ENCODE peak calls at places on chromosomes 4 and X, in seven cellular contexts. Q is IMR-90, B is osteoblast, U is GM12865, R is A549, I is neural progenitor cell, N is transverse colon. O is an unnamed sample.

GRCh38 chr4:75344915-75345314 is 169.3 kb downstream of the RCHY1 start:
- DNase-seq in Q (peak), B (no peak), U (no peak), R (peak), I (no peak), N (no peak), O (no peak)

GRCh38 chr4:5804656-5805055 is 88.2 kb downstream of the CRMP1 start:
- DNase-seq in Q (no peak), B (peak), U (no peak), R (no peak), I (no peak), N (no peak), O (no peak)

GRCh38 chrX:24464498-24464835 is 619 bp upstream of the PDK3 start:
- DNase-seq in Q (no peak), B (no peak), U (no peak), R (no peak), I (no peak), N (no peak), O (no peak)

GRCh38 chr4:176792348-176793059 is at the start of gene VEGFC:
- DNase-seq in Q (peak), B (peak), U (peak), R (peak), I (peak), N (peak), O (peak)

GRCh38 chr4:76955187-76955586 is 5.6 kb downstream of the SEPTIN11 start:
- DNase-seq in Q (peak), B (no peak), U (no peak), R (no peak), I (no peak), N (no peak), O (no peak)

GRCh38 chrX:136496359-136496767 is 1.0 kb upstream of the HTATSF1 start:
- DNase-seq in Q (no peak), B (peak), U (no peak), R (no peak), I (no peak), N (no peak), O (no peak)

GRCh38 chr4:94540476-94540875 is 88.7 kb downstream of the PDLIM5 start:
- DNase-seq in Q (no peak), B (no peak), U (no peak), R (no peak), I (no peak), N (no peak), O (no peak)

GRCh38 chr4:1683903-1684755 is at the start of gene FAM53A:
- DNase-seq in Q (peak), B (peak), U (peak), R (peak), I (peak), N (peak), O (peak)

GRCh38 chr4:95193391-95194224 is 355.2 kb downstream of the UNC5C start:
- DNase-seq in Q (no peak), B (no peak), U (no peak), R (no peak), I (no peak), N (no peak), O (no peak)

GRCh38 chr4:128512767-128513322 is 225.2 kb upstream of the PGRMC2 start:
- DNase-seq in Q (no peak), B (no peak), U (no peak), R (no peak), I (no peak), N (no peak), O (no peak)

GRCh38 chr4:38128478-38129451 is 168.6 kb downstream of the PTTG2 start:
- DNase-seq in Q (peak), B (no peak), U (peak), R (peak), I (peak), N (peak), O (no peak)

GRCh38 chr4:105624530-105624929 is 72.1 kb downstream of the ARHGEF38 start:
- DNase-seq in Q (peak), B (peak), U (no peak), R (no peak), I (no peak), N (no peak), O (no peak)

GRCh38 chr4:56633486-56633885 is 47.6 kb downstream of the HOPX start:
- DNase-seq in Q (no peak), B (no peak), U (no peak), R (no peak), I (no peak), N (no peak), O (no peak)

GRCh38 chr4:107757860-107758476 is 37.9 kb upstream of the PAPSS1 start:
- DNase-seq in Q (peak), B (peak), U (peak), R (peak), I (peak), N (no peak), O (no peak)

GRCh38 chrX:7841084-7841805 is 1.7 kb upstream of the VCX start:
- DNase-seq in Q (no peak), B (no peak), U (no peak), R (no peak), I (no peak), N (no peak), O (no peak)

GRCh38 chr4:16607693-16608092 is 290.8 kb downstream of the LDB2 start:
- DNase-seq in Q (no peak), B (no peak), U (peak), R (no peak), I (no peak), N (no peak), O (no peak)
- TF ChIP-seq CTCF in Q (no peak), B (no peak), U (no peak), R (no peak), I (no peak), N (no peak), O (no peak)

DNA sequence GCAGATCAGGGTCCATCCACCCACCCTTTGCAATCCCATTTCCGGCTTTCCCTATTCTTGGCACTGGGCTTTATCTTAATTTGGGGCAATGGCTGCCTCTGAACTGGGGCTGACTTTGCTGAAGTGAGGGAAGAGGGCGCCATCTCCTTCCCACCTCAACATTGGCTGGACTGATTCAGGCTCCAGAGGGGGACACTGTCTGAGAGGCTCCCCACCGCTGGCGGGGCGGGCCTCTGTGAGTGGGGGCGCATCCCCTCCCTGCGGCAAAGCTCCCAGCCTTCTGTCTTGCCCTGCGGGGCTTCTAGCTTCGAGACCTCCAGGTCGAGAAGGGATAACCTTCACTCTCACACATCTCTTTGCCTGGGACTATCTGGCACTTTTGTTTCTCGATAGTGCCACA is 85.8 kb downstream of the PHKA2 start:
- DNase-seq in Q (no peak), B (peak), U (no peak), R (no peak), I (no peak), N (no peak), O (no peak)
- TF ChIP-seq CTCF in Q (no peak), B (no peak), U (no peak), R (no peak), I (no peak), N (no peak), O (no peak)

GRCh38 chr4:42768125-42768748 is 111.3 kb upstream of the ATP8A1 start:
- DNase-seq in Q (no peak), B (no peak), U (peak), R (no peak), I (peak), N (peak), O (no peak)
- TF ChIP-seq CTCF in Q (no peak), B (no peak), U (peak), R (no peak), I (peak), N (no peak), O (no peak)

GRCh38 chr4:140116442-140117104 is 37.4 kb downstream of the MAML3 start:
- DNase-seq in Q (peak), B (no peak), U (no peak), R (peak), I (no peak), N (no peak), O (no peak)
- TF ChIP-seq CTCF in Q (no peak), B (no peak), U (no peak), R (no peak), I (no peak), N (no peak), O (no peak)

GRCh38 chr4:82599336-82599735 is 37.5 kb upstream of the TMEM150C start:
- DNase-seq in Q (no peak), B (no peak), U (peak), R (peak), I (peak), N (no peak), O (no peak)
- TF ChIP-seq CTCF in Q (no peak), B (no peak), U (no peak), R (no peak), I (peak), N (no peak), O (no peak)